ENCODE peak calls at places on chromosomes 12 and 14, in four cellular contexts. D is GM23338, G is trophoblast cell, W is mesendoderm. H is an unnamed sample. For H3K79me2, the result is how much of the 10 kb centered on the place peaks cover.

GRCh38 chr14:71361335-71361734 is 454.1 kb downstream of the PCNX1 start:
- DNase-seq in D (no peak), G (no peak), W (no peak), H (no peak)

GRCh38 chr12:128388461-128388921 is 121.5 kb downstream of the TMEM132C start:
- DNase-seq in D (no peak), G (no peak), W (no peak), H (no peak)

GRCh38 chr12:133233993-133234564 is 1.6 kb downstream of the ANHX start:
- DNase-seq in D (no peak), G (no peak), W (no peak), H (peak)

GRCh38 chr12:22334696-22335290 is at the start of gene ST8SIA1:
- DNase-seq in D (peak), G (no peak), W (no peak), H (no peak)

GRCh38 chr12:124190301-124191023 is 104.4 kb upstream of the RFLNA start:
- DNase-seq in D (no peak), G (peak), W (no peak), H (no peak)

GRCh38 chr12:111438501-111438900 is 32.8 kb downstream of the SH2B3 start:
- DNase-seq in D (peak), G (no peak), W (peak), H (no peak)

GRCh38 chr14:69366069-69366468 is 32.0 kb downstream of the ERH start:
- DNase-seq in D (no peak), G (no peak), W (no peak), H (no peak)

GRCh38 chr12:11513288-11513687 is 117.9 kb upstream of the PRB2 start:
- DNase-seq in D (peak), G (no peak), W (peak), H (peak)

GRCh38 chr14:51386983-51387730 is 147.1 kb downstream of the TMX1 start:
- DNase-seq in D (no peak), G (no peak), W (peak), H (no peak)

GRCh38 chr14:69878251-69878650 is 965 bp upstream of the SMOC1 start:
- DNase-seq in D (no peak), G (no peak), W (no peak), H (no peak)

GRCh38 chr12:111673503-111673902 is 12.3 kb downstream of the BRAP start:
- DNase-seq in D (peak), G (peak), W (peak), H (peak)

GRCh38 chr12:68118096-68118755 is 41.3 kb downstream of the IFNG start:
- DNase-seq in D (peak), G (no peak), W (peak), H (no peak)

GRCh38 chr12:79415754-79416435 is 274.9 kb downstream of the PAWR start:
- DNase-seq in D (peak), G (peak), W (peak), H (no peak)

GRCh38 chr12:51334774-51335173 is 10.8 kb upstream of the BIN2 start:
- DNase-seq in D (no peak), G (no peak), W (no peak), H (no peak)

GRCh38 chr14:95142208-95142607 is 15.1 kb downstream of the DICER1 start:
- DNase-seq in D (no peak), G (no peak), W (no peak), H (peak)

GRCh38 chr14:58884442-58884841 is 246.7 kb downstream of the DACT1 start:
- DNase-seq in D (peak), G (no peak), W (no peak), H (peak)

GRCh38 chr12:130796985-130797686 is 41.9 kb downstream of the STX2 start:
- DNase-seq in D (no peak), G (peak), W (no peak), H (no peak)

GRCh38 chr14:81436296-81437138 is 36.4 kb upstream of the STON2 start:
- DNase-seq in D (peak), G (peak), W (peak), H (no peak)

GRCh38 chr14:71372411-71372838 is 465.2 kb downstream of the PCNX1 start:
- DNase-seq in D (no peak), G (peak), W (no peak), H (no peak)

GRCh38 chr12:107642240-107642639 is 43.4 kb upstream of the PWP1 start:
- DNase-seq in D (no peak), G (no peak), W (no peak), H (no peak)

GRCh38 chr14:60188115-60188514 is 22.9 kb upstream of the DHRS7 start:
- DNase-seq in D (no peak), G (no peak), W (no peak), H (peak)

GRCh38 chr14:85516239-85517112 is 13.5 kb upstream of the FLRT2 start:
- DNase-seq in D (no peak), G (no peak), W (no peak), H (no peak)

GRCh38 chr12:56042430-56043203 is 899 bp downstream of the RPS26 start:
- DNase-seq in D (no peak), G (no peak), W (no peak), H (peak)

GRCh38 chr12:109581856-109582255 is 8.3 kb downstream of the MVK start:
- DNase-seq in D (no peak), G (peak), W (no peak), H (no peak)

GRCh38 chr14:49552630-49553029 is 33.5 kb downstream of the RPS29 start:
- DNase-seq in D (no peak), G (no peak), W (no peak), H (no peak)

GRCh38 chr14:65783101-65783500 is 370.6 kb downstream of the FUT8 start:
- DNase-seq in D (no peak), G (no peak), W (no peak), H (no peak)
- H3K79me2 ChIP-seq in D (under half), G (under half), W (under half), H (under half)

DNA sequence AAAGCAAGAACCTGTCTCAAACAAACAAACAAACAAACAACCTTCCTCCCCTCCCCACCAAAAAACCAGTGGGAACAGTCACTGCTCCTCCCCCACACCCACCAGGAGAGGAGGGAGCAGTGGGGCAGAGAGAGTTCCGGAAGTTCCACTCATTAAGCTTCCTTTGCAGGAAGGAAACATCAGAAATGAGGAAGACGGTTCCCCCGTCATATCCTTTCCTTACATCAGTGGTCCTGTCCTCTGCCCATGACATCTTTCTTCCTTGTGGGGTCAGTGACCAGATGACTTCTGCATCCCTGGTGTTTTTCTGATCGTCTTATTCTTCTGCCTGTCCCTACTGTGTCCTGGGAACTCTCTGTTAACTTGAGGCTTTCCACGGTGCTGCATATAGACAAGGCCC is 40.8 kb upstream of the SPTLC2 start:
- DNase-seq in D (no peak), G (no peak), W (no peak), H (no peak)
- H3K4me3 ChIP-seq in D (no peak), G (no peak), W (no peak), H (no peak)

GRCh38 chr14:99194736-99195135 is 77.3 kb downstream of the BCL11B start:
- DNase-seq in D (no peak), G (no peak), W (no peak), H (no peak)

GRCh38 chr14:99195602-99196309 is 76.2 kb downstream of the BCL11B start:
- DNase-seq in D (no peak), G (no peak), W (no peak), H (no peak)

GRCh38 chr14:99194136-99194535 is 77.9 kb downstream of the BCL11B start:
- DNase-seq in D (no peak), G (no peak), W (no peak), H (no peak)

GRCh38 chr14:99198746-99199145 is 73.3 kb downstream of the BCL11B start:
- DNase-seq in D (peak), G (no peak), W (no peak), H (no peak)

GRCh38 chr14:99196310-99196650 is 75.7 kb downstream of the BCL11B start:
- DNase-seq in D (no peak), G (no peak), W (no peak), H (no peak)
- H3K79me2 ChIP-seq in D (half or more), G (under half), W (under half), H (under half)

DNA sequence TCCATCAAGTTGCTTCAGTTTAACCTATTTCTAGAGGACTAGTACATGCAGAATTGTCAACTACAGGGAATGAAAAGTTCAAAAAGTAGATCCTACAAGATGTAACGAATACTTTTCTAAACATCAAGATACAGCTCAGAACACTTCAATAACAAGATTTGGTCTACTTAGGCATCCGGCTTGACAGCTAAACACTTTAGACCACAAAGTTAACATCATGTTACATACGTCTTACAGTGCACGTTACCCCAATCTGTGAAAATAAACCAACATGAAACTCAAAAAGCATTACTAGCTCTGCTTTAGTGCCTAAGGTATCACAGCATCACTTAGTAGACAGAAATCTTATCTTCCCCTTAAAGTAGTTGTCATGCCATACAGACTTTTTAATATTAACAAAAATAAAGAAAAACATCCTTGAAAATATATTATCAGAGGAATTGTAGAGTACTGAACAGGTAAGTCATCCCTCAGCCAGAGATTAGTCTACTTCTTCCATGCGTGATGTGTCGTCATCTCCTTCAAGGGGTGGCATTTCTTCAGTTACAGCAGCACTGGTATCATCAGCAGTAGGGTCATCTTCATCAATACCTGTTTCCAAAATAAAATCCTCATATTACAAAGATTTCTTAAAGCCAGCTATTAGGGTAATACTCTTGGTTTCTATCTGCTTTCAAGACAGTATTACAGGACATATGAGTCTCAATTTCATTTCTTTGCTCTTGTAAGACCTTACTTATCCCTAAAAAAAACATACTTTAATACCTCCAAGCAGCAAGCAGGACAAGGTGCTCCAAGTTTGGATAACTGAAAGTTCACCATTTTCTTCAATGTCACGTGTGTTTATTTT is 5.4 kb downstream of the HSP90AA1 start:
- DNase-seq in D (no peak), G (no peak), W (no peak), H (peak)
- H3K4me3 ChIP-seq in D (no peak), G (no peak), W (no peak), H (no peak)